ENCODE peak calls at places on chromosomes 11 and 22, in six cellular contexts. W is COR-L47, U is adipocyte, N is EL, K is psoas muscle, Q is naive B cell. G is an unnamed sample.

GRCh38 chr11:130909650-130910049 is 6.6 kb downstream of the SNX19 start:
- DNase-seq in W (no peak), U (peak), N (peak), K (no peak), Q (no peak), G (peak)

GRCh38 chr11:18115360-18116127 is 9.7 kb upstream of the SAAL1 start:
- DNase-seq in W (peak), U (peak), N (peak), K (no peak), Q (peak), G (peak)

GRCh38 chr11:8705171-8705570 is 22.6 kb downstream of the RPL27A start:
- DNase-seq in W (no peak), U (no peak), N (no peak), K (no peak), Q (no peak), G (no peak)

GRCh38 chr11:14522801-14523200 is 2.6 kb upstream of the PSMA1 start:
- DNase-seq in W (no peak), U (no peak), N (no peak), K (no peak), Q (no peak), G (no peak)

GRCh38 chr11:1336836-1337646 is 27.6 kb upstream of the TOLLIP start:
- DNase-seq in W (no peak), U (peak), N (peak), K (peak), Q (peak), G (no peak)

GRCh38 chr11:105447936-105448702 is 161.8 kb upstream of the GRIA4 start:
- DNase-seq in W (no peak), U (no peak), N (no peak), K (no peak), Q (no peak), G (no peak)

GRCh38 chr22:18122254-18122554 is 11.6 kb downstream of the TUBA8 start:
- DNase-seq in W (no peak), U (no peak), N (no peak), K (no peak), Q (no peak), G (no peak)

GRCh38 chr11:112902411-112903011 is 58.7 kb upstream of the NCAM1 start:
- DNase-seq in W (no peak), U (no peak), N (no peak), K (no peak), Q (no peak), G (no peak)

GRCh38 chr11:129320485-129320884 is 55.2 kb upstream of the BARX2 start:
- DNase-seq in W (no peak), U (no peak), N (no peak), K (no peak), Q (no peak), G (no peak)

GRCh38 chr22:29071261-29072045 is 1.4 kb upstream of the KREMEN1 start:
- DNase-seq in W (no peak), U (peak), N (peak), K (no peak), Q (peak), G (no peak)

GRCh38 chr11:130561441-130561881 is 113.0 kb downstream of the ADAMTS15 start:
- DNase-seq in W (no peak), U (no peak), N (peak), K (no peak), Q (no peak), G (no peak)